ENCODE peak calls at places on chromosomes 1 and 21, in ten cellular contexts. One of them, this sample, is unnamed. For H3K4me1, the result is how much of the 10 kb centered on the place peaks cover.

GRCh38 chr1:155909894-155910293 is 1.3 kb downstream of the RIT1 start:
- DNase-seq in adipocyte: peak
- DNase-seq in GM23338: no peak
- DNase-seq in GM23248: peak
- DNase-seq in mucosa of descending colon: no peak
- DNase-seq in neural progenitor cell: no peak
- DNase-seq in tibial artery: peak
- DNase-seq in lower lobe of right lung: no peak
- DNase-seq in fibroblast of lung: peak
- DNase-seq in psoas muscle: no peak
- DNase-seq in this sample: peak

GRCh38 chr1:166924829-166925541 is 48.9 kb upstream of the TADA1 start:
- DNase-seq in adipocyte: no peak
- DNase-seq in GM23338: no peak
- DNase-seq in GM23248: no peak
- DNase-seq in mucosa of descending colon: no peak
- DNase-seq in neural progenitor cell: no peak
- DNase-seq in tibial artery: no peak
- DNase-seq in lower lobe of right lung: no peak
- DNase-seq in fibroblast of lung: no peak
- DNase-seq in psoas muscle: no peak
- DNase-seq in this sample: no peak

GRCh38 chr1:22447581-22448215 is 4.0 kb upstream of the ZBTB40 start:
- DNase-seq in adipocyte: peak
- DNase-seq in GM23338: no peak
- DNase-seq in GM23248: peak
- DNase-seq in mucosa of descending colon: no peak
- DNase-seq in neural progenitor cell: no peak
- DNase-seq in tibial artery: peak
- DNase-seq in lower lobe of right lung: no peak
- DNase-seq in fibroblast of lung: peak
- DNase-seq in psoas muscle: no peak
- DNase-seq in this sample: peak

GRCh38 chr1:21927531-21928237 is 9.4 kb downstream of the HSPG2 start:
- DNase-seq in adipocyte: no peak
- DNase-seq in GM23338: no peak
- DNase-seq in GM23248: peak
- DNase-seq in mucosa of descending colon: peak
- DNase-seq in neural progenitor cell: no peak
- DNase-seq in tibial artery: peak
- DNase-seq in lower lobe of right lung: no peak
- DNase-seq in fibroblast of lung: no peak
- DNase-seq in psoas muscle: peak
- DNase-seq in this sample: peak

GRCh38 chr1:14975119-14975518 is 178.4 kb upstream of the TMEM51 start:
- DNase-seq in adipocyte: no peak
- DNase-seq in GM23338: no peak
- DNase-seq in GM23248: no peak
- DNase-seq in mucosa of descending colon: no peak
- DNase-seq in neural progenitor cell: no peak
- DNase-seq in tibial artery: no peak
- DNase-seq in lower lobe of right lung: no peak
- DNase-seq in fibroblast of lung: no peak
- DNase-seq in psoas muscle: no peak
- DNase-seq in this sample: no peak

GRCh38 chr1:88029142-88029541 is 654.9 kb upstream of the PKN2 start:
- DNase-seq in adipocyte: no peak
- DNase-seq in GM23338: peak
- DNase-seq in GM23248: peak
- DNase-seq in mucosa of descending colon: peak
- DNase-seq in neural progenitor cell: peak
- DNase-seq in tibial artery: no peak
- DNase-seq in lower lobe of right lung: no peak
- DNase-seq in fibroblast of lung: peak
- DNase-seq in psoas muscle: no peak
- DNase-seq in this sample: peak

GRCh38 chr1:243725846-243726245 is 124.2 kb downstream of the AKT3 start:
- DNase-seq in adipocyte: no peak
- DNase-seq in GM23338: no peak
- DNase-seq in GM23248: no peak
- DNase-seq in mucosa of descending colon: no peak
- DNase-seq in neural progenitor cell: no peak
- DNase-seq in tibial artery: no peak
- DNase-seq in lower lobe of right lung: no peak
- DNase-seq in fibroblast of lung: peak
- DNase-seq in psoas muscle: no peak
- DNase-seq in this sample: no peak

GRCh38 chr1:62384276-62385005 is 52.4 kb upstream of the USP1 start:
- DNase-seq in adipocyte: peak
- DNase-seq in GM23338: no peak
- DNase-seq in GM23248: peak
- DNase-seq in mucosa of descending colon: no peak
- DNase-seq in neural progenitor cell: no peak
- DNase-seq in tibial artery: no peak
- DNase-seq in lower lobe of right lung: no peak
- DNase-seq in fibroblast of lung: peak
- DNase-seq in psoas muscle: no peak
- DNase-seq in this sample: no peak

GRCh38 chr1:179124866-179125265 is 43.0 kb downstream of the TOR3A start:
- DNase-seq in adipocyte: no peak
- DNase-seq in GM23338: no peak
- DNase-seq in GM23248: peak
- DNase-seq in mucosa of descending colon: no peak
- DNase-seq in neural progenitor cell: no peak
- DNase-seq in tibial artery: no peak
- DNase-seq in lower lobe of right lung: no peak
- DNase-seq in fibroblast of lung: peak
- DNase-seq in psoas muscle: no peak
- DNase-seq in this sample: peak

GRCh38 chr21:41739011-41739410 is 27.8 kb downstream of the RIPK4 start:
- DNase-seq in adipocyte: no peak
- DNase-seq in GM23338: no peak
- DNase-seq in GM23248: no peak
- DNase-seq in mucosa of descending colon: no peak
- DNase-seq in neural progenitor cell: no peak
- DNase-seq in tibial artery: no peak
- DNase-seq in lower lobe of right lung: no peak
- DNase-seq in fibroblast of lung: no peak
- DNase-seq in psoas muscle: no peak
- DNase-seq in this sample: no peak

GRCh38 chr1:55203064-55203463 is 12.1 kb downstream of the USP24 start:
- DNase-seq in adipocyte: no peak
- DNase-seq in GM23338: no peak
- DNase-seq in GM23248: no peak
- DNase-seq in mucosa of descending colon: no peak
- DNase-seq in neural progenitor cell: no peak
- DNase-seq in tibial artery: no peak
- DNase-seq in lower lobe of right lung: no peak
- DNase-seq in fibroblast of lung: no peak
- DNase-seq in psoas muscle: no peak
- DNase-seq in this sample: no peak

GRCh38 chr21:41966341-41966833 is 12.6 kb upstream of the C2CD2 start:
- DNase-seq in adipocyte: no peak
- DNase-seq in GM23338: no peak
- DNase-seq in GM23248: peak
- DNase-seq in mucosa of descending colon: no peak
- DNase-seq in neural progenitor cell: no peak
- DNase-seq in tibial artery: no peak
- DNase-seq in lower lobe of right lung: no peak
- DNase-seq in fibroblast of lung: peak
- DNase-seq in psoas muscle: no peak
- DNase-seq in this sample: peak

GRCh38 chr1:219271914-219272545 is 98.4 kb downstream of the LYPLAL1 start:
- DNase-seq in adipocyte: peak
- DNase-seq in GM23338: no peak
- DNase-seq in GM23248: peak
- DNase-seq in mucosa of descending colon: no peak
- DNase-seq in neural progenitor cell: no peak
- DNase-seq in tibial artery: no peak
- DNase-seq in lower lobe of right lung: no peak
- DNase-seq in fibroblast of lung: peak
- DNase-seq in psoas muscle: no peak
- DNase-seq in this sample: peak

GRCh38 chr1:99969260-99969728 is 502 bp upstream of the SLC35A3 start:
- DNase-seq in adipocyte: no peak
- DNase-seq in GM23338: peak
- DNase-seq in GM23248: no peak
- DNase-seq in mucosa of descending colon: no peak
- DNase-seq in neural progenitor cell: no peak
- DNase-seq in tibial artery: no peak
- DNase-seq in lower lobe of right lung: no peak
- DNase-seq in fibroblast of lung: no peak
- DNase-seq in psoas muscle: no peak
- DNase-seq in this sample: peak

GRCh38 chr1:167663002-167663772 is 33.2 kb downstream of the RCSD1 start:
- DNase-seq in adipocyte: peak
- DNase-seq in GM23338: no peak
- DNase-seq in GM23248: peak
- DNase-seq in mucosa of descending colon: no peak
- DNase-seq in neural progenitor cell: no peak
- DNase-seq in tibial artery: no peak
- DNase-seq in lower lobe of right lung: no peak
- DNase-seq in fibroblast of lung: peak
- DNase-seq in psoas muscle: peak
- DNase-seq in this sample: peak

GRCh38 chr1:110773813-110774212 is 99.1 kb upstream of the KCNA3 start:
- DNase-seq in adipocyte: no peak
- DNase-seq in GM23338: no peak
- DNase-seq in GM23248: no peak
- DNase-seq in mucosa of descending colon: no peak
- DNase-seq in neural progenitor cell: no peak
- DNase-seq in tibial artery: no peak
- DNase-seq in lower lobe of right lung: no peak
- DNase-seq in fibroblast of lung: no peak
- DNase-seq in psoas muscle: no peak
- DNase-seq in this sample: no peak

GRCh38 chr1:33263890-33264504 is 7.7 kb downstream of the ZNF362 start:
- DNase-seq in adipocyte: no peak
- DNase-seq in GM23338: no peak
- DNase-seq in GM23248: no peak
- DNase-seq in mucosa of descending colon: no peak
- DNase-seq in neural progenitor cell: no peak
- DNase-seq in tibial artery: no peak
- DNase-seq in lower lobe of right lung: no peak
- DNase-seq in fibroblast of lung: no peak
- DNase-seq in psoas muscle: no peak
- DNase-seq in this sample: peak

GRCh38 chr1:226945858-226946245 is 5.8 kb downstream of the COQ8A start:
- DNase-seq in adipocyte: no peak
- DNase-seq in GM23338: no peak
- DNase-seq in GM23248: no peak
- DNase-seq in mucosa of descending colon: no peak
- DNase-seq in neural progenitor cell: no peak
- DNase-seq in tibial artery: no peak
- DNase-seq in lower lobe of right lung: no peak
- DNase-seq in fibroblast of lung: no peak
- DNase-seq in psoas muscle: no peak
- DNase-seq in this sample: no peak

GRCh38 chr1:33060579-33061083 is 20.3 kb upstream of the AZIN2 start:
- DNase-seq in adipocyte: peak
- DNase-seq in GM23338: no peak
- DNase-seq in GM23248: peak
- DNase-seq in mucosa of descending colon: no peak
- DNase-seq in neural progenitor cell: no peak
- DNase-seq in tibial artery: peak
- DNase-seq in lower lobe of right lung: peak
- DNase-seq in fibroblast of lung: peak
- DNase-seq in psoas muscle: peak
- DNase-seq in this sample: peak

GRCh38 chr1:27599605-27600499 is 4.1 kb downstream of the AHDC1 start:
- DNase-seq in adipocyte: no peak
- DNase-seq in GM23338: peak
- DNase-seq in GM23248: no peak
- DNase-seq in mucosa of descending colon: no peak
- DNase-seq in neural progenitor cell: no peak
- DNase-seq in tibial artery: no peak
- DNase-seq in lower lobe of right lung: no peak
- DNase-seq in fibroblast of lung: no peak
- DNase-seq in psoas muscle: no peak
- DNase-seq in this sample: peak
- H3K4me3 ChIP-seq in adipocyte: no peak
- H3K4me3 ChIP-seq in GM23338: peak
- H3K4me3 ChIP-seq in GM23248: peak
- H3K4me3 ChIP-seq in mucosa of descending colon: no peak
- H3K4me3 ChIP-seq in neural progenitor cell: peak
- H3K4me3 ChIP-seq in tibial artery: peak
- H3K4me3 ChIP-seq in lower lobe of right lung: no peak
- H3K4me3 ChIP-seq in fibroblast of lung: no peak
- H3K4me3 ChIP-seq in psoas muscle: peak
- H3K4me3 ChIP-seq in this sample: peak

DNA sequence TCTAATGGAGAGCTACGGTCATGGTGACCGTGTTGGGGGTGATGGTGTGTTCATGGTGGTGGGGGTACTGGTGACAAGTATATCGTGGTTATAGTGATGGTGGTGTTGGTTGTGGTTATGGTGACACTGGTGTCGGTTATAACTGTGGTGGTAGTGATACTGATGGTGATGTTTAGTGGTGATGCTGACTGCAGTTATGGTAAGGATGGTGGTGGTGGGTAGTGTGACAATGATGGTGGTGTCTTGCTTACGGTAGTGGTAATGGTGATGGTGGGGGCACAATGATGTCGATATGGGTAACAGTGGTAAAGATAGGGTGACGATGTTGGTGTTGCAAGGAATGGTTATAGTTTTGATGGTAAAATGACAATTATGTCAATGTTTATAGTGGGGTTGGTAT is 98.9 kb upstream of the SLC2A1 start:
- DNase-seq in adipocyte: no peak
- DNase-seq in GM23338: no peak
- DNase-seq in GM23248: no peak
- DNase-seq in mucosa of descending colon: no peak
- DNase-seq in neural progenitor cell: no peak
- DNase-seq in tibial artery: no peak
- DNase-seq in lower lobe of right lung: no peak
- DNase-seq in fibroblast of lung: no peak
- DNase-seq in psoas muscle: no peak
- DNase-seq in this sample: no peak
- H3K4me1 ChIP-seq in adipocyte: under half
- H3K4me1 ChIP-seq in GM23338: under half
- H3K4me1 ChIP-seq in GM23248: under half
- H3K4me1 ChIP-seq in mucosa of descending colon: under half
- H3K4me1 ChIP-seq in neural progenitor cell: under half
- H3K4me1 ChIP-seq in tibial artery: under half
- H3K4me1 ChIP-seq in lower lobe of right lung: under half
- H3K4me1 ChIP-seq in fibroblast of lung: under half
- H3K4me1 ChIP-seq in psoas muscle: under half
- H3K4me1 ChIP-seq in this sample: under half

GRCh38 chr1:209160230-209160629 is 423.3 kb upstream of the CAMK1G start:
- DNase-seq in adipocyte: no peak
- DNase-seq in GM23338: no peak
- DNase-seq in GM23248: no peak
- DNase-seq in mucosa of descending colon: no peak
- DNase-seq in neural progenitor cell: no peak
- DNase-seq in tibial artery: no peak
- DNase-seq in lower lobe of right lung: no peak
- DNase-seq in fibroblast of lung: no peak
- DNase-seq in psoas muscle: no peak
- DNase-seq in this sample: no peak
- H3K4me3 ChIP-seq in adipocyte: no peak
- H3K4me3 ChIP-seq in GM23338: no peak
- H3K4me3 ChIP-seq in GM23248: no peak
- H3K4me3 ChIP-seq in mucosa of descending colon: no peak
- H3K4me3 ChIP-seq in neural progenitor cell: no peak
- H3K4me3 ChIP-seq in tibial artery: no peak
- H3K4me3 ChIP-seq in lower lobe of right lung: no peak
- H3K4me3 ChIP-seq in fibroblast of lung: no peak
- H3K4me3 ChIP-seq in psoas muscle: no peak
- H3K4me3 ChIP-seq in this sample: no peak

GRCh38 chr1:212256404-212256803 is 28.8 kb upstream of the PPP2R5A start:
- DNase-seq in adipocyte: no peak
- DNase-seq in GM23338: no peak
- DNase-seq in GM23248: no peak
- DNase-seq in mucosa of descending colon: no peak
- DNase-seq in neural progenitor cell: no peak
- DNase-seq in tibial artery: no peak
- DNase-seq in lower lobe of right lung: peak
- DNase-seq in fibroblast of lung: no peak
- DNase-seq in psoas muscle: no peak
- DNase-seq in this sample: no peak
- H3K4me1 ChIP-seq in adipocyte: under half
- H3K4me1 ChIP-seq in GM23338: under half
- H3K4me1 ChIP-seq in GM23248: under half
- H3K4me1 ChIP-seq in mucosa of descending colon: under half
- H3K4me1 ChIP-seq in neural progenitor cell: under half
- H3K4me1 ChIP-seq in tibial artery: under half
- H3K4me1 ChIP-seq in lower lobe of right lung: under half
- H3K4me1 ChIP-seq in fibroblast of lung: under half
- H3K4me1 ChIP-seq in psoas muscle: under half
- H3K4me1 ChIP-seq in this sample: under half